ENCODE peak calls at places on chromosomes 6 and 20, in eight cellular contexts. U is GM12878; P is lower lobe of right lung; N is K562; E is fibroblast of lung; G is heart right ventricle; Y is PC-3; C is CD8-positive, alpha-beta T cell. H is an unnamed sample.

GRCh38 chr6:111994791-111995190 is 59.1 kb upstream of the CCN6 start:
- DNase-seq in C (no peak), E (no peak), Y (no peak), G (no peak), N (no peak), P (no peak), U (no peak), H (no peak)

GRCh38 chr6:107833136-107833535 is 9.0 kb upstream of the SCML4 start:
- DNase-seq in P (no peak), U (no peak), N (no peak), C (no peak), E (no peak), G (no peak), Y (no peak), H (no peak)

GRCh38 chr6:134840086-134840485 is 109.8 kb downstream of the ALDH8A1 start:
- DNase-seq in C (no peak), U (no peak), E (no peak), N (no peak), Y (no peak), G (no peak), P (no peak), H (no peak)

GRCh38 chr20:2245637-2246036 is 50.2 kb upstream of the TGM3 start:
- DNase-seq in G (no peak), U (no peak), P (no peak), C (no peak), E (no peak), N (no peak), Y (no peak), H (no peak)

GRCh38 chr6:102215425-102215824 is 821.9 kb downstream of the GRIK2 start:
- DNase-seq in N (no peak), P (no peak), E (no peak), Y (no peak), C (no peak), U (no peak), G (no peak), H (no peak)

GRCh38 chr20:1897486-1897885 is 2.3 kb downstream of the SIRPA start:
- DNase-seq in C (no peak), P (no peak), G (no peak), Y (no peak), U (no peak), E (peak; percentile 27), N (no peak), H (no peak)

GRCh38 chr6:39088331-39088730 is 26.7 kb downstream of the SAYSD1 start:
- DNase-seq in Y (peak; percentile 45), P (no peak), U (no peak), E (peak; percentile 83), G (peak; percentile 55), N (peak; percentile 51), C (no peak), H (peak; percentile 94)

GRCh38 chr20:50191065-50191565 is 485 bp downstream of the CEBPB start:
- DNase-seq in C (peak; percentile 33), P (peak; percentile 86), U (no peak), N (peak; percentile 62), G (peak; percentile 55), E (no peak), Y (peak; percentile 59), H (no peak)

GRCh38 chr6:137102050-137102848 is 57.5 kb upstream of the IL20RA start:
- DNase-seq in N (no peak), U (peak; percentile 92), G (no peak), P (no peak), E (no peak), C (no peak), Y (no peak), H (no peak)

GRCh38 chr6:7042056-7042653 is 65.6 kb upstream of the RREB1 start:
- DNase-seq in P (peak; percentile 53), E (no peak), G (no peak), N (peak; percentile 58), C (no peak), U (no peak), Y (peak; percentile 51), H (no peak)

GRCh38 chr6:157762636-157763035 is 60.4 kb upstream of the SNX9 start:
- DNase-seq in P (no peak), E (peak; percentile 29), G (no peak), U (no peak), N (peak; percentile 56), C (no peak), Y (no peak), H (no peak)

GRCh38 chr6:13923527-13924145 is 1.1 kb upstream of the RNF182 start:
- DNase-seq in P (no peak), C (no peak), N (peak; percentile 73), Y (peak; percentile 64), E (peak; percentile 51), G (no peak), U (no peak), H (peak; percentile 27)

GRCh38 chr20:13271977-13272975 is 51.2 kb downstream of the ISM1 start:
- DNase-seq in Y (no peak), G (no peak), P (no peak), U (no peak), E (no peak), C (no peak), N (no peak), H (no peak)

GRCh38 chr6:151313060-151313459 is 73.3 kb downstream of the AKAP12 start:
- DNase-seq in N (no peak), E (no peak), U (no peak), Y (no peak), G (no peak), P (no peak), C (no peak), H (no peak)

GRCh38 chr6:25100288-25100687 is 164.5 kb upstream of the RIPOR2 start:
- DNase-seq in G (no peak), E (peak; percentile 28), Y (peak; percentile 81), N (no peak), P (no peak), C (no peak), U (no peak), H (no peak)

GRCh38 chr20:61830956-61831355 is 234.7 kb downstream of the TAF4 start:
- DNase-seq in E (no peak), U (no peak), N (no peak), P (peak; percentile 21), C (no peak), Y (no peak), G (no peak), H (no peak)

GRCh38 chr6:141988954-141989705 is 143.6 kb upstream of the GJE1 start:
- DNase-seq in U (no peak), Y (peak; percentile 77), E (peak; percentile 82), P (no peak), C (no peak), N (peak; percentile 36), G (no peak), H (peak; percentile 74)

GRCh38 chr6:147201885-147202515 is 2.2 kb upstream of the STXBP5 start:
- DNase-seq in E (peak; percentile 45), P (no peak), Y (no peak), U (no peak), G (no peak), N (peak; percentile 78), C (no peak), H (peak; percentile 53)
- H3K4me3 ChIP-seq in E (peak overlapping the region; percentile 76), P (peak overlapping the region; percentile 78), Y (peak overlapping the region; percentile 85), U (peak overlapping the region; percentile 76), G (peak overlapping the region; percentile 92), N (peak overlapping the region; percentile 88), C (peak overlapping the region; percentile 76), H (peak overlapping the region; percentile 95)

DNA sequence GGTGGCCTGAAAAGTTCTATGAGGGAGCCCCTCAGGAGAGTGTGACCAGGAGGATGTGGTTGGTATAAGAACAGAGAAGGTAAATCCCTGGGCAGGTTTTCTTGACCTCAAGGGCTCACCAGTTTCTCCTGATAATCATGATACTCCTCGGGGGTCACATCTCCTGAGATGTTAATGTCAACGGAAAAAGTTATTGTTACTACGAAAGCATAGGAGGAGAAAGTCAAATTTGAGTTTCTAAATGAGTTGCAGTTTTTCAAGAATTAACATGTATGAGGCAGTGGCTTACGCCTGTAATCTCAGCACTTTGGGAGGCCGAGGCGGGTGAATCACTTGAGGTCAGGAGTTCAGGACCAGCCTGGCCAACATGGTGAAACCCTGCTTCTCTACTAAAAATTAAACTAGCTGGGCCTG is 23.4 kb downstream of the MGME1 start:
- DNase-seq in U (peak; percentile 44), E (no peak), G (no peak), P (no peak), C (no peak), N (no peak), Y (no peak), H (peak; percentile 3)
- H3K27ac ChIP-seq in U (peak overlapping the region; percentile 41), E (no peak overlapping the region), G (no peak overlapping the region), P (no peak overlapping the region), C (no peak overlapping the region), N (no peak overlapping the region), Y (no peak overlapping the region), H (no peak overlapping the region)

GRCh38 chr6:18395177-18395850 is 8.2 kb downstream of the RNF144B start:
- DNase-seq in G (no peak), P (no peak), Y (no peak), C (no peak), N (no peak), E (no peak), U (no peak), H (no peak)

GRCh38 chr6:18392346-18392877 is 5.3 kb downstream of the RNF144B start:
- DNase-seq in Y (peak; percentile 24), C (no peak), E (no peak), P (no peak), N (no peak), U (no peak), G (no peak), H (no peak)

GRCh38 chr6:18391018-18391417 is 3.9 kb downstream of the RNF144B start:
- DNase-seq in N (no peak), E (no peak), C (no peak), U (no peak), Y (no peak), P (no peak), G (no peak), H (no peak)

GRCh38 chr6:18397701-18398100 is 10.6 kb downstream of the RNF144B start:
- DNase-seq in G (no peak), Y (no peak), P (no peak), C (no peak), N (no peak), E (no peak), U (no peak), H (no peak)

GRCh38 chr6:18395851-18396187 is 8.7 kb downstream of the RNF144B start:
- DNase-seq in Y (peak; percentile 28), E (no peak), P (no peak), U (no peak), G (no peak), N (no peak), C (no peak), H (no peak)
- H3K4me1 ChIP-seq in Y (peaks cover 12% of the 10 kb centered on the region), E (peaks cover 10% of the 10 kb centered on the region), P (peaks cover 89% of the 10 kb centered on the region), U (peaks cover 9% of the 10 kb centered on the region), G (peaks cover 28% of the 10 kb centered on the region), N (no peaks in the 10 kb centered on the region), C (peaks cover 5% of the 10 kb centered on the region), H (no peaks in the 10 kb centered on the region)

GRCh38 chr20:63846128-63846771 is 15.0 kb upstream of the ABHD16B start:
- DNase-seq in P (no peak), G (peak; percentile 90), C (no peak), N (peak; percentile 85), E (peak; percentile 47), U (no peak), Y (peak; percentile 49), H (peak; percentile 93)

GRCh38 chr20:63844384-63845025 is 13.4 kb upstream of the ZBTB46 start:
- DNase-seq in C (no peak), U (no peak), Y (no peak), N (no peak), G (no peak), E (no peak), P (no peak), H (no peak)

GRCh38 chr20:63843222-63843621 is 12.2 kb upstream of the ZBTB46 start:
- DNase-seq in G (no peak), N (no peak), P (no peak), Y (no peak), E (no peak), U (no peak), C (no peak), H (no peak)

GRCh38 chr20:63842258-63842657 is 11.2 kb upstream of the ZBTB46 start:
- DNase-seq in U (no peak), Y (no peak), N (no peak), P (no peak), G (no peak), C (no peak), E (no peak), H (no peak)

GRCh38 chr20:63843778-63844177 is 12.7 kb upstream of the ZBTB46 start:
- DNase-seq in P (no peak), N (no peak), E (no peak), G (no peak), C (no peak), U (no peak), Y (no peak), H (no peak)
- H3K4me3 ChIP-seq in P (no peak overlapping the region), N (no peak overlapping the region), E (no peak overlapping the region), G (no peak overlapping the region), C (no peak overlapping the region), U (no peak overlapping the region), Y (no peak overlapping the region), H (no peak overlapping the region)